ENCODE peak calls at places on chromosomes 3 and 15, in nine cellular contexts. W is body of pancreas, R is esophagus squamous epithelium, Y is stomach, S is uterus, B is A549, H is testis, T is heart left ventricle, D is IMR-90. X is an unnamed sample.

GRCh38 chr3:19348929-19349564 is 200.7 kb downstream of the KCNH8 start:
- DNase-seq in W (peak; percentile 7), S (no peak), D (peak; percentile 1), Y (no peak), H (peak; percentile 17), R (no peak), T (no peak), B (peak; percentile 8), X (no peak)

GRCh38 chr3:107124885-107125284 is 252.4 kb upstream of the CCDC54 start:
- DNase-seq in S (no peak), W (no peak), R (no peak), B (no peak), H (peak; percentile 86), T (peak; percentile 64), D (peak; percentile 83), Y (no peak), X (no peak)

GRCh38 chr15:73965094-73965729 is 26.9 kb downstream of the STOML1 start:
- DNase-seq in T (no peak), H (no peak), R (no peak), D (no peak), B (no peak), Y (no peak), S (no peak), W (no peak), X (peak; percentile 21)

GRCh38 chr3:79517766-79518413 is 249.9 kb downstream of the ROBO1 start:
- DNase-seq in R (no peak), S (no peak), H (peak; percentile 36), W (no peak), Y (no peak), T (no peak), D (peak; percentile 39), B (no peak), X (no peak)

GRCh38 chr3:134794950-134795775 is at the start of gene EPHB1:
- DNase-seq in Y (peak; percentile 74), S (peak; percentile 87), H (peak; percentile 96), R (no peak), T (peak; percentile 77), W (peak; percentile 74), D (peak; percentile 87), B (peak; percentile 58), X (peak; percentile 86)

GRCh38 chr3:132256984-132257383 is 60.2 kb upstream of the ACP3 start:
- DNase-seq in W (peak; percentile 42), H (peak; percentile 47), D (peak; percentile 56), B (no peak), Y (peak; percentile 40), S (no peak), R (no peak), T (no peak), X (no peak)

GRCh38 chr15:92392462-92392861 is 1.2 kb upstream of the ST8SIA2 start:
- DNase-seq in W (no peak), Y (no peak), S (no peak), T (no peak), D (no peak), B (no peak), R (no peak), H (no peak), X (no peak)

GRCh38 chr3:159418571-159419526 is 569.8 kb upstream of the IL12A start:
- DNase-seq in W (no peak), D (peak; percentile 34), S (no peak), H (no peak), B (no peak), Y (no peak), R (no peak), T (no peak), X (no peak)

GRCh38 chr3:184734903-184735630 is 23.2 kb upstream of the MAGEF1 start:
- DNase-seq in S (peak; percentile 10), T (no peak), Y (peak; percentile 22), W (no peak), B (no peak), H (no peak), D (no peak), R (no peak), X (peak; percentile 36)

GRCh38 chr3:119145500-119146167 is at the start of gene TEX55:
- DNase-seq in D (peak; percentile 61), B (peak; percentile 54), Y (no peak), H (peak; percentile 33), T (peak; percentile 37), R (no peak), S (no peak), W (peak; percentile 27), X (no peak)

GRCh38 chr15:33473005-33473404 is 162.2 kb downstream of the RYR3 start:
- DNase-seq in R (no peak), Y (no peak), D (no peak), H (no peak), S (no peak), B (no peak), T (no peak), W (no peak), X (no peak)

GRCh38 chr3:158573714-158574113 is 2.7 kb downstream of the MLF1 start:
- DNase-seq in W (no peak), D (no peak), S (no peak), Y (no peak), R (no peak), T (no peak), H (peak; percentile 62), B (no peak), X (no peak)

GRCh38 chr3:141789281-141789680 is 26.1 kb downstream of the GRK7 start:
- DNase-seq in D (no peak), S (no peak), R (no peak), H (peak; percentile 66), T (no peak), B (peak; percentile 13), Y (no peak), W (no peak), X (no peak)

GRCh38 chr3:119831941-119832371 is 50.1 kb downstream of the NR1I2 start:
- DNase-seq in B (no peak), S (no peak), W (no peak), D (peak; percentile 70), H (no peak), T (no peak), Y (no peak), R (no peak), X (no peak)

GRCh38 chr3:49006591-49007067 is 562 bp upstream of the WDR6 start:
- DNase-seq in S (peak; percentile 65), R (no peak), W (peak; percentile 51), T (peak; percentile 54), H (peak; percentile 56), Y (no peak), B (no peak), D (peak; percentile 63), X (no peak)

GRCh38 chr3:129892486-129892856 is 1.0 kb downstream of the TMCC1 start:
- DNase-seq in H (peak; percentile 41), B (no peak), S (no peak), W (no peak), Y (no peak), D (no peak), R (no peak), T (no peak), X (no peak)

GRCh38 chr3:102474207-102474606 is 39.4 kb downstream of the ZPLD1 start:
- DNase-seq in R (no peak), H (no peak), T (no peak), W (no peak), Y (no peak), D (no peak), B (no peak), S (no peak), X (no peak)

GRCh38 chr15:41465822-41466421 is 27.8 kb upstream of the ITPKA start:
- DNase-seq in B (peak; percentile 31), R (no peak), H (no peak), Y (no peak), T (no peak), W (peak; percentile 32), S (no peak), D (peak; percentile 74), X (no peak)

GRCh38 chr3:57078366-57079220 is 18.1 kb downstream of the SPATA12 start:
- DNase-seq in W (peak; percentile 67), T (peak; percentile 45), R (no peak), H (peak; percentile 70), D (peak; percentile 16), S (peak; percentile 58), Y (peak; percentile 49), B (peak; percentile 51), X (no peak)

GRCh38 chr3:87503901-87504498 is 227.6 kb upstream of the POU1F1 start:
- DNase-seq in W (peak; percentile 66), H (peak; percentile 40), S (no peak), B (peak; percentile 68), R (no peak), Y (peak; percentile 28), D (peak; percentile 36), T (no peak), X (no peak)

GRCh38 chr15:37095993-37096877 is 4.1 kb downstream of the MEIS2 start:
- DNase-seq in H (peak; percentile 46), R (no peak), Y (no peak), D (no peak), W (no peak), B (no peak), S (peak; percentile 37), T (peak; percentile 41), X (no peak)

GRCh38 chr3:43013743-43014155 is 34.6 kb downstream of the GASK1A start:
- DNase-seq in R (no peak), W (no peak), T (no peak), S (no peak), H (no peak), B (no peak), D (no peak), Y (no peak), X (no peak)
- H3K9me3 ChIP-seq in R (no peaks in the 10 kb centered on the region), W (no peaks in the 10 kb centered on the region), T (no peaks in the 10 kb centered on the region), S (no peaks in the 10 kb centered on the region), H (no peaks in the 10 kb centered on the region), B (no peaks in the 10 kb centered on the region), D (peaks cover 5% of the 10 kb centered on the region), Y (peaks cover 18% of the 10 kb centered on the region), X (no peaks in the 10 kb centered on the region)

DNA sequence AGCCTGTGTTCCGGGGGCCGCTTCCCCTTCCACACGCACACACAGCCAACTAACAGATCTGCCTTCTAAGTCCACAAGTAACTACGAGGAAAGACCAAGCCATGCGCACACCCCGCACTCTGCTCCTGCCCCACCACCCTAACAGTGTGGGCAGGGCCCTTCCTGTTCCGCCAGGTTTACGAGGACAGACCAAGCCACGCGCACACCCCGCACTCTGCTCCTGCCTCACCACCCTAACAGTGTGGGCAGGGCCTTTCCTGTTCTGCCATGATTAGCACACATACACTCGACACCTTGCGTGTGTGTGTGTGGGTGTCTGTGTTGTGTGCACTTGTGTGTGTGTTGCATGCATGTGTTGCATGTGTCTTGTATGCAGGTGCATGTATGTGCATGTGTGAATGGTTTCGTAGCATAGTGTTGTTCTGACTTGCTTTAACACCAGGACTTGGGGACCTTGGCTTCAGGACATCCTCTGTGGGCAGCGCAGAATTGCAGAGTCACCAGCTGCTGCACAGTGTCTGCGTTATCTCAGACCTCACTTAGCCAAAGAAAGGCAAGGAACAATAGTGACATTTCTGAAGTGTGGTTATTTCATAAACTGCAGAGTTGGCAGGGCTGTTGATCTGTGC is 114.4 kb downstream of the CHSY1 start:
- DNase-seq in D (no peak), B (no peak), T (no peak), H (no peak), Y (no peak), S (no peak), W (no peak), R (no peak), X (no peak)
- TF ChIP-seq CTCF in D (no peak), B (no peak), T (no peak), H (no peak), Y (no peak), S (no peak), W (no peak), R (no peak), X (no peak)

GRCh38 chr3:108125550-108126071 is 34.8 kb upstream of the CD47 start:
- DNase-seq in R (peak; percentile 11), H (no peak), B (no peak), Y (no peak), T (no peak), S (no peak), D (no peak), W (no peak), X (no peak)
- TF ChIP-seq POLR2A in R (no peak), H (no peak), B (no peak), Y (no peak), T (no peak), S (no peak), D (no peak), W (no peak), X (no peak)

GRCh38 chr3:31652296-31652695 is 119.6 kb downstream of the STT3B start:
- DNase-seq in W (no peak), S (no peak), Y (no peak), D (no peak), R (no peak), T (no peak), H (no peak), B (no peak), X (no peak)
- H3K9me3 ChIP-seq in W (no peaks in the 10 kb centered on the region), S (no peaks in the 10 kb centered on the region), Y (peaks cover 95% of the 10 kb centered on the region), D (peaks cover 32% of the 10 kb centered on the region), R (no peaks in the 10 kb centered on the region), T (peaks cover 40% of the 10 kb centered on the region), H (no peaks in the 10 kb centered on the region), B (peaks cover 79% of the 10 kb centered on the region), X (peaks cover 15% of the 10 kb centered on the region)